ENCODE peak calls at places on chromosomes 5 and 9, in ten cellular contexts. B is WERI-Rb-1, G is retinal pigment epithelial cell, C is fibroblast of pulmonary artery, J is HFF-Myc, E is MM.1S, R is endothelial cell, F is stomach, I is Peyer's patch, P is chondrocyte. W is an unnamed sample.

GRCh38 chr9:14316574-14317304 is 2.8 kb upstream of the NFIB start:
- DNase-seq in B (no peak), G (no peak), C (no peak), J (no peak), E (no peak), R (no peak), F (no peak), I (no peak), P (no peak), W (no peak)

GRCh38 chr9:68781866-68782265 is 76.8 kb downstream of the PIP5K1B start:
- DNase-seq in B (no peak), G (no peak), C (no peak), J (no peak), E (no peak), R (peak), F (no peak), I (no peak), P (no peak), W (no peak)

GRCh38 chr5:78972654-78973428 is 12.3 kb downstream of the ARSB start:
- DNase-seq in B (no peak), G (peak), C (peak), J (peak), E (no peak), R (no peak), F (peak), I (no peak), P (no peak), W (no peak)

GRCh38 chr9:16191691-16192402 is 639.0 kb downstream of the CCDC171 start:
- DNase-seq in B (peak), G (peak), C (peak), J (peak), E (peak), R (peak), F (peak), I (peak), P (no peak), W (peak)

GRCh38 chr9:109270441-109270840 is 50.4 kb downstream of the EPB41L4B start:
- DNase-seq in B (no peak), G (no peak), C (no peak), J (no peak), E (no peak), R (no peak), F (no peak), I (peak), P (no peak), W (no peak)

GRCh38 chr9:82419827-82420486 is 431.4 kb downstream of the SPATA31D1 start:
- DNase-seq in B (no peak), G (no peak), C (no peak), J (no peak), E (no peak), R (no peak), F (no peak), I (no peak), P (no peak), W (no peak)

GRCh38 chr9:124239249-124240073 is 18.3 kb upstream of the NEK6 start:
- DNase-seq in B (no peak), G (no peak), C (no peak), J (no peak), E (no peak), R (no peak), F (no peak), I (peak), P (peak), W (peak)

GRCh38 chr5:136242611-136243010 is 49.6 kb upstream of the SMIM32 start:
- DNase-seq in B (no peak), G (no peak), C (no peak), J (no peak), E (peak), R (no peak), F (no peak), I (no peak), P (no peak), W (no peak)

GRCh38 chr5:132662925-132663770 is 5.2 kb downstream of the IL13 start:
- DNase-seq in B (no peak), G (no peak), C (peak), J (no peak), E (no peak), R (no peak), F (peak), I (no peak), P (no peak), W (peak)

DNA sequence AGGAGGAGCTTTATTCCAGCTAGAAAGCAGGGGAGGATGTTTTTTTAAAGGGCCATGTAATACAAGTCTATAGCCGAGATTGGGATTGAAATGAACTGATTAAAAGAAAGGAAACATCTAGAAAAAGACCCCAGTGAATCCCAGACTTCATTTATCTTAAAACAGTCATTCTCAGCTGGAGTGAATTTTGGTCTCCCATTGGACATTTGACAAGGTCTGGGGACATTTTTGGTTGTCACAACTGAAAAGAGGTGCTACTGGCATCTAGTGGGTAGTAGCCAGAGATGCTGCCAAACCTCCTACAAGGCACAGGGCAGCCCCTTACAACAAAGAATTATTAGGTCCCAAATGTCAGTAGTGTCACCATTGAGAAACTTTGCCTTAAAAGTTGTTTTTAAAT is 16.3 kb upstream of the SPINK4 start:
- DNase-seq in B (no peak), G (no peak), C (peak), J (no peak), E (peak), R (no peak), F (no peak), I (no peak), P (no peak), W (no peak)
- TF ChIP-seq CTCF in B (peak), G (no peak), C (peak), J (no peak), E (peak), R (no peak), F (no peak), I (no peak), P (peak), W (no peak)

GRCh38 chr5:94613583-94613982 is 4.8 kb downstream of the KIAA0825 start:
- DNase-seq in B (no peak), G (no peak), C (peak), J (no peak), E (peak), R (peak), F (no peak), I (no peak), P (no peak), W (peak)
- TF ChIP-seq CTCF in B (peak), G (peak), C (peak), J (peak), E (peak), R (no peak), F (no peak), I (peak), P (peak), W (peak)

DNA sequence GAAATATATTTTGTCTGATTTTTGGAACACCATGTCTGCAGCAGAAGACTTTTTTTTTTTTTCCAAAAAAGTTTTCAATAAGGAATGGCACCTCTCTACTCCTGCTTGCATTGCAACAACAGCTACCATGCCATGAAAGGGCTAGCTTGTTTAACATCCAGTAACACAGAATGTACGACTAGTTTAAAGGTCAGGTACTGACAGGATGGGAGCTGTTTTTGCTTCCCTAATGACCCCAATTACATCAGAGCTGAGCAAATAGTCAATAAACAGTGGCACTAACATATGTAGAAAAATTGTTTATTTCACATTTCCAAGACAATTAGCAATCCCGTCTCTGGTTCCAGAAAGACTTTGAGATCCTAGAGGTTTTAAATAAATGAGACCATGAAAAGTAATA is 693.8 kb downstream of the NR2F1-AS1 start:
- DNase-seq in B (no peak), G (no peak), C (no peak), J (no peak), E (no peak), R (no peak), F (no peak), I (no peak), P (no peak), W (no peak)
- TF ChIP-seq CTCF in B (no peak), G (no peak), C (no peak), J (no peak), E (no peak), R (no peak), F (no peak), I (no peak), P (no peak), W (no peak)

GRCh38 chr9:127346584-127346983 is 50.4 kb upstream of the SLC2A8 start:
- DNase-seq in B (no peak), G (no peak), C (no peak), J (no peak), E (no peak), R (peak), F (peak), I (no peak), P (no peak), W (no peak)
- TF ChIP-seq CTCF in B (peak), G (peak), C (peak), J (peak), E (no peak), R (no peak), F (no peak), I (no peak), P (peak), W (no peak)

GRCh38 chr5:21143686-21144085 is 1155.7 kb upstream of the CDH18 start:
- DNase-seq in B (no peak), G (no peak), C (no peak), J (no peak), E (no peak), R (no peak), F (no peak), I (no peak), P (no peak), W (no peak)

GRCh38 chr5:21145376-21145775 is 1157.4 kb upstream of the CDH18 start:
- DNase-seq in B (no peak), G (peak), C (no peak), J (no peak), E (no peak), R (no peak), F (no peak), I (no peak), P (no peak), W (no peak)

GRCh38 chr5:21142791-21143190 is 1154.8 kb upstream of the CDH18 start:
- DNase-seq in B (no peak), G (no peak), C (no peak), J (no peak), E (no peak), R (no peak), F (no peak), I (no peak), P (no peak), W (no peak)

GRCh38 chr5:21140987-21141386 is 1153.0 kb upstream of the CDH18 start:
- DNase-seq in B (no peak), G (no peak), C (no peak), J (no peak), E (no peak), R (no peak), F (no peak), I (no peak), P (no peak), W (no peak)
- TF ChIP-seq CTCF in B (no peak), G (no peak), C (no peak), J (no peak), E (no peak), R (no peak), F (no peak), I (no peak), P (no peak), W (no peak)

GRCh38 chr5:168579987-168580508 is 880 bp upstream of the PANK3 start:
- DNase-seq in B (no peak), G (no peak), C (no peak), J (no peak), E (no peak), R (no peak), F (no peak), I (no peak), P (no peak), W (no peak)

GRCh38 chr5:168578006-168578405 is 1.2 kb downstream of the PANK3 start:
- DNase-seq in B (no peak), G (peak), C (peak), J (no peak), E (no peak), R (no peak), F (no peak), I (no peak), P (no peak), W (no peak)

GRCh38 chr5:168575391-168576372 is 3.5 kb downstream of the PANK3 start:
- DNase-seq in B (no peak), G (no peak), C (no peak), J (no peak), E (no peak), R (no peak), F (no peak), I (no peak), P (no peak), W (no peak)

GRCh38 chr5:168579206-168579986 is at the start of gene PANK3:
- DNase-seq in B (peak), G (peak), C (peak), J (peak), E (peak), R (peak), F (peak), I (peak), P (peak), W (peak)

GRCh38 chr5:168578506-168579205 is 512 bp downstream of the PANK3 start:
- DNase-seq in B (peak), G (no peak), C (no peak), J (no peak), E (peak), R (peak), F (no peak), I (no peak), P (no peak), W (no peak)
- TF ChIP-seq CTCF in B (peak), G (peak), C (no peak), J (no peak), E (no peak), R (no peak), F (no peak), I (no peak), P (peak), W (no peak)

W was measured in GM13976.